ENCODE peak calls at places on chromosomes 16 and 17, in five cellular contexts. P is bronchial epithelial cell; G is CD4-positive, alpha-beta T cell; S is left ventricle myocardium inferior; D is HFFc6. V is an unnamed sample.

GRCh38 chr16:89401641-89402445 is 88.5 kb downstream of the ANKRD11 start:
- DNase-seq in G (no peak), P (no peak), D (peak), S (no peak), V (no peak)

GRCh38 chr16:85686912-85687591 is 1.7 kb downstream of the GINS2 start:
- DNase-seq in G (no peak), P (no peak), D (no peak), S (no peak), V (no peak)

GRCh38 chr16:73064996-73065349 is 17.0 kb upstream of the ZFHX3 start:
- DNase-seq in G (no peak), P (no peak), S (no peak), D (no peak), V (no peak)

GRCh38 chr16:85891033-85891775 is 7.8 kb upstream of the IRF8 start:
- DNase-seq in G (no peak), D (peak), P (peak), S (no peak), V (peak)

GRCh38 chr16:54080524-54081008 is 206.0 kb downstream of the IRX3 start:
- DNase-seq in G (no peak), D (peak), P (peak), S (no peak), V (peak)

GRCh38 chr16:83835972-83836566 is 28.3 kb downstream of the HSBP1 start:
- DNase-seq in P (peak), S (no peak), D (peak), G (no peak), V (no peak)

GRCh38 chr16:84844561-84845495 is 25.0 kb downstream of the CRISPLD2 start:
- DNase-seq in S (no peak), D (no peak), P (no peak), G (no peak), V (no peak)

GRCh38 chr16:19114359-19115147 is 789 bp downstream of the ITPRIPL2 start:
- DNase-seq in D (peak), G (no peak), S (peak), P (peak), V (no peak)

GRCh38 chr16:4652561-4652960 is 27.9 kb downstream of the MGRN1 start:
- DNase-seq in S (no peak), P (no peak), D (no peak), G (no peak), V (no peak)

GRCh38 chr17:77723909-77724875 is 234.3 kb upstream of the TNRC6C start:
- DNase-seq in P (no peak), S (no peak), G (no peak), D (no peak), V (no peak)

V was measured in keratinocyte.